ENCODE peak calls at places on chromosomes 7 and 10, in nine cellular contexts. I is cardiac fibroblast, F is coronary artery, V is BJ, A is mucosa of descending colon, Q is fibroblast of pulmonary artery, U is heart left ventricle, L is fibroblast of lung, R is ovary. O is an unnamed sample.

GRCh38 chr10:91517394-91517793 is 107.2 kb downstream of the HECTD2 start:
- DNase-seq in F (no peak), V (no peak), R (no peak), U (no peak), I (no peak), A (no peak), Q (no peak), L (no peak), O (no peak)

GRCh38 chr7:47411281-47411869 is 170.5 kb downstream of the TNS3 start:
- DNase-seq in I (no peak), R (no peak), Q (no peak), U (no peak), L (no peak), F (peak), V (no peak), A (no peak), O (no peak)

GRCh38 chr7:92159-92767 is 100.1 kb upstream of the FAM20C start:
- DNase-seq in F (peak), V (no peak), L (no peak), Q (no peak), A (no peak), U (no peak), I (no peak), R (no peak), O (no peak)

GRCh38 chr10:78892383-78893191 is 176.2 kb upstream of the ZMIZ1 start:
- DNase-seq in F (no peak), L (peak), U (no peak), I (peak), V (no peak), R (no peak), A (no peak), Q (no peak), O (peak)

GRCh38 chr7:130894146-130895005 is 160.4 kb upstream of the KLF14 start:
- DNase-seq in Q (no peak), I (peak), A (no peak), R (peak), F (no peak), U (peak), V (no peak), L (peak), O (peak)

GRCh38 chr10:112956631-112957350 is 6.7 kb downstream of the TCF7L2 start:
- DNase-seq in A (peak), Q (no peak), F (no peak), R (no peak), L (peak), I (no peak), U (no peak), V (no peak), O (peak)

GRCh38 chr10:48506147-48506917 is 98.5 kb downstream of the ARHGAP22 start:
- DNase-seq in L (peak), I (peak), R (no peak), V (no peak), Q (peak), U (no peak), A (peak), F (no peak), O (peak)

GRCh38 chr7:98297619-98298286 is 16.3 kb downstream of the BRI3 start:
- DNase-seq in L (no peak), A (no peak), R (no peak), V (no peak), U (no peak), F (no peak), I (no peak), Q (no peak), O (no peak)

GRCh38 chr7:30048582-30048981 is 20.4 kb downstream of the PLEKHA8 start:
- DNase-seq in R (no peak), A (no peak), F (no peak), I (no peak), V (no peak), Q (no peak), L (peak), U (no peak), O (no peak)

GRCh38 chr10:608331-609265 is 80.9 kb downstream of the DIP2C start:
- DNase-seq in F (no peak), L (peak), Q (no peak), U (no peak), A (no peak), I (peak), V (no peak), R (no peak), O (peak)

GRCh38 chr7:149670288-149670687 is 103.1 kb downstream of the ZNF467 start:
- DNase-seq in Q (peak), V (no peak), R (no peak), L (peak), I (peak), F (no peak), A (peak), U (peak), O (peak)

GRCh38 chr10:28382520-28383269 is 79.8 kb upstream of the MPP7 start:
- DNase-seq in L (peak), V (peak), F (no peak), I (peak), U (no peak), A (no peak), R (no peak), Q (no peak), O (no peak)

GRCh38 chr10:124384591-124385190 is 34.0 kb downstream of the OAT start:
- DNase-seq in A (no peak), F (no peak), Q (no peak), R (no peak), L (no peak), V (no peak), I (no peak), U (no peak), O (no peak)

GRCh38 chr10:5450605-5451384 is 38.4 kb downstream of the NET1 start:
- DNase-seq in U (no peak), I (peak), Q (peak), V (no peak), L (no peak), F (no peak), A (no peak), R (no peak), O (peak)

GRCh38 chr10:70115948-70116682 is 16.5 kb downstream of the AIFM2 start:
- DNase-seq in U (peak), V (no peak), I (peak), A (peak), F (no peak), R (peak), Q (peak), L (peak), O (peak)

GRCh38 chr10:128633864-128634541 is 507.8 kb upstream of the MKI67 start:
- DNase-seq in R (no peak), Q (peak), U (no peak), V (no peak), F (no peak), L (peak), I (no peak), A (peak), O (no peak)

GRCh38 chr10:80149123-80149522 is 16.6 kb downstream of the PLAC9 start:
- DNase-seq in I (no peak), U (no peak), Q (no peak), L (no peak), A (no peak), V (no peak), R (no peak), F (no peak), O (no peak)

GRCh38 chr10:91378061-91378460 is 32.1 kb upstream of the HECTD2 start:
- DNase-seq in V (no peak), L (peak), I (no peak), Q (peak), F (no peak), A (no peak), U (no peak), R (no peak), O (peak)

DNA sequence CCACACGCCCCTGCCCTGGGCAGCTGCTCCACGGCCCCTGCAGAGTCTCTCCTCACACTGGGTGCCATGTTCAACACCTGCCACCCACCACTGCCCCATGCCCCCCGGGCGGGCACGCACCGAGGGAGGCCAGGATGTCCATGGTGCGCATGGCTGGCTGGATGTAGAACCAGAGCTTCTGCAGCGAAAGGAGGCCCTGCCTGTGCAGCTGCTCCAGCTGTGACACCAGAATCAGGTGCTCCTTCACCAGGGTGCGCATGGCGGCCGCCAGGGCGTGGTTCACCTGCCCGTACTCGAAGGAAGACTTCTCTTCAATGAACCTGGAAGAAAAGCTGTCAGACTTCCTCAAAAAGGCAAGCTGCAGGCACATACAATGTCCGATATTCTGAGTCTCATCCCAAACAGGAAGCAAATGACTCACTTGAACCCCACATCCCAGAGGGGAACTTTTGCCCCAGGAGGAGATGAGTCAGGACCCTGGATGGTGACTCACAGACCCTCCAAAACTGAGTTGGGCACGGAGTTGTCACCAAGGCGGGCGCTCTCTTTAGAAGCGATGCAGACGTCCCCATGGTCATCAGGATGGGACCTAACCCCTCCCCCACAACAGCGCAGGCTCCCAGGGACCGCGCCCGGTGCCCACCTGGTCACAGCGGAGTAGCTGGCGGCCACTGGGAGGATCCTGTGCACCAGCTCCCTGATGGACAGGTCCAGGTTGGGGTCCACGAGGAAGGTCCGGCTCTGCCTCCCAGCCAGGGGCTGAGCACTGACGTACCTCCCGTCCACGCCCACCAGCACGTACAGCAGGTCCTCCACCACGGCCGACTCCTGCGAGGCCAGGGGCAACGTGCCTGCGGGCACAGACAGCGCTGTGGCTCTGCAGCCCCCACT is 15.5 kb downstream of the TUBGCP2 start:
- DNase-seq in V (peak), F (no peak), L (peak), A (no peak), R (no peak), U (no peak), Q (peak), I (peak), O (peak)
- TF ChIP-seq CTCF in V (no peak), F (no peak), L (no peak), A (no peak), R (no peak), U (no peak), Q (no peak), I (no peak), O (no peak)

GRCh38 chr10:62654966-62655336 is 149.6 kb upstream of the ADO start:
- DNase-seq in I (no peak), L (no peak), U (no peak), V (no peak), F (no peak), A (no peak), Q (no peak), R (no peak), O (no peak)
- H3K4me3 ChIP-seq in I (no peak), L (no peak), U (no peak), V (no peak), F (no peak), A (no peak), Q (no peak), R (no peak), O (no peak)

GRCh38 chr10:26046073-26046684 is 112.2 kb downstream of the MYO3A start:
- DNase-seq in I (no peak), U (no peak), R (no peak), F (no peak), A (no peak), V (no peak), Q (no peak), L (no peak), O (no peak)
- TF ChIP-seq CTCF in I (no peak), U (no peak), R (no peak), F (no peak), A (no peak), V (no peak), Q (no peak), L (no peak), O (no peak)

GRCh38 chr10:35607475-35608316 is 2.6 kb downstream of the GJD4 start:
- DNase-seq in F (no peak), L (peak), A (no peak), V (no peak), R (no peak), Q (peak), U (no peak), I (no peak), O (peak)

GRCh38 chr10:35606423-35606822 is 1.3 kb downstream of the GJD4 start:
- DNase-seq in R (no peak), I (peak), F (no peak), Q (peak), A (no peak), L (peak), U (no peak), V (no peak), O (peak)

GRCh38 chr10:35600193-35600592 is 4.9 kb upstream of the GJD4 start:
- DNase-seq in F (no peak), R (no peak), Q (peak), A (no peak), I (peak), L (no peak), V (no peak), U (no peak), O (no peak)

GRCh38 chr10:35608317-35608672 is 3.2 kb downstream of the GJD4 start:
- DNase-seq in A (no peak), F (no peak), R (no peak), Q (no peak), U (no peak), L (no peak), I (no peak), V (no peak), O (no peak)

DNA sequence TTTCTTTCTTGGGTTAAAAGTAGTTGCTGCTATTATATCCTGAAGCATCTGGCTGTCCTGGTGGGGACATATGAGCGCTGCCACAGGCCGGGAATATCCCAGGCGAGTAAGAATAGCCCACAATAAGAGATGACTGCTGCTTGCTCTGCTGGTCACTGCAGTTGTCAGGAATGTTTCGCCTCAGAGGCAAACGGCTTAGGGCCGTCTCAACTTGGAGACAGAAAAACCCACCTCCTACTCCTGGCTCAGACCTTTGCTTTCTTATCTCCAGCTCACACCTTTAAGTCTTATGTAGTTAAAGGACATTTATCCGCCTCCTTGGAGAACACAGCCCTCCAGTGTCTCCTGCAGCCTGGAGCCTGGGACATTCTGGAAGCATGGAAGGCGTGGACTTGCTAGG is at the start of gene GJD4:
- DNase-seq in L (no peak), V (no peak), R (no peak), F (no peak), A (no peak), I (no peak), U (no peak), Q (no peak), O (no peak)
- H3K4me3 ChIP-seq in L (no peak), V (no peak), R (no peak), F (no peak), A (no peak), I (no peak), U (no peak), Q (no peak), O (no peak)

GRCh38 chr7:138797715-138798320 is at the start of the genes ATP6V0A4 and TMEM213:
- DNase-seq in I (no peak), R (no peak), A (no peak), U (no peak), L (no peak), Q (no peak), V (no peak), F (no peak), O (no peak)
- TF ChIP-seq CTCF in I (no peak), R (no peak), A (no peak), U (no peak), L (no peak), Q (no peak), V (no peak), F (no peak), O (no peak)

GRCh38 chr7:117383826-117384225 is 43.5 kb downstream of the ASZ1 start:
- DNase-seq in R (no peak), L (no peak), V (no peak), F (no peak), A (no peak), U (no peak), Q (no peak), I (no peak), O (no peak)
- H3K4me3 ChIP-seq in R (no peak), L (no peak), V (no peak), F (no peak), A (no peak), U (no peak), Q (no peak), I (no peak), O (no peak)

GRCh38 chr10:100826983-100827818 is 81.8 kb downstream of the PAX2 start:
- DNase-seq in A (peak), V (no peak), I (no peak), R (no peak), F (no peak), L (no peak), Q (no peak), U (no peak), O (no peak)
- TF ChIP-seq CTCF in A (no peak), V (no peak), I (no peak), R (no peak), F (no peak), L (peak), Q (no peak), U (peak), O (peak)

GRCh38 chr10:4136121-4136520 is 351.1 kb upstream of the KLF6 start:
- DNase-seq in L (peak), V (no peak), Q (no peak), U (no peak), A (no peak), F (no peak), R (no peak), I (no peak), O (no peak)
- H3K4me3 ChIP-seq in L (no peak), V (no peak), Q (no peak), U (no peak), A (no peak), F (no peak), R (no peak), I (no peak), O (no peak)

O was measured in fibroblast of the aortic adventitia.